ENCODE peak calls at places on chromosomes 11 and 22, in eight cellular contexts. S is OCI-LY7, T is neural progenitor cell, Z is PC-3, F is MM.1S, K is IMR-90, G is HCT116, M is mesenchymal stem cell. N is an unnamed sample.

GRCh38 chr11:57458410-57459111 is 1.8 kb upstream of the RTN4RL2 start:
- DNase-seq in S (peak; percentile 33), T (peak; percentile 70), Z (peak; percentile 60), F (no peak), K (peak; percentile 11), G (no peak), M (peak; percentile 38), N (no peak)

GRCh38 chr11:47234669-47235075 is 13.9 kb downstream of the ACP2 start:
- DNase-seq in S (no peak), T (no peak), Z (peak; percentile 89), F (no peak), K (peak; percentile 13), G (no peak), M (no peak), N (no peak)

GRCh38 chr11:10590516-10590915 is 22.1 kb upstream of the LYVE1 start:
- DNase-seq in S (no peak), T (no peak), Z (no peak), F (no peak), K (peak; percentile 56), G (no peak), M (no peak), N (no peak)

GRCh38 chr22:25404556-25404922 is 159.9 kb upstream of the GRK3 start:
- DNase-seq in S (no peak), T (peak; percentile 45), Z (no peak), F (peak; percentile 10), K (no peak), G (no peak), M (peak; percentile 35), N (no peak)

GRCh38 chr11:100774859-100775258 is 87.8 kb downstream of the ARHGAP42 start:
- DNase-seq in S (no peak), T (peak; percentile 15), Z (no peak), F (no peak), K (no peak), G (no peak), M (no peak), N (no peak)

GRCh38 chr22:20469110-20469855 is 26.3 kb downstream of the KLHL22 start:
- DNase-seq in S (no peak), T (no peak), Z (no peak), F (peak; percentile 11), K (no peak), G (no peak), M (no peak), N (no peak)

GRCh38 chr22:24984122-24984521 is 31.6 kb downstream of the KIAA1671 start:
- DNase-seq in S (no peak), T (no peak), Z (no peak), F (no peak), K (no peak), G (no peak), M (no peak), N (no peak)

GRCh38 chr11:30585067-30585891 is 874 bp downstream of the MPPED2 start:
- DNase-seq in S (no peak), T (peak; percentile 63), Z (no peak), F (peak; percentile 42), K (no peak), G (no peak), M (no peak), N (no peak)

GRCh38 chr11:111977141-111978027 is 40.2 kb downstream of the DIXDC1 start:
- DNase-seq in S (no peak), T (peak; percentile 74), Z (peak; percentile 56), F (no peak), K (no peak), G (no peak), M (peak; percentile 51), N (no peak)

GRCh38 chr11:121449123-121449522 is 3.0 kb upstream of the SORL1 start:
- DNase-seq in S (peak; percentile 57), T (no peak), Z (no peak), F (no peak), K (no peak), G (no peak), M (no peak), N (no peak)

GRCh38 chr11:70068345-70068744 is 9.8 kb upstream of the ANO1 start:
- DNase-seq in S (no peak), T (no peak), Z (no peak), F (no peak), K (no peak), G (no peak), M (no peak), N (no peak)

GRCh38 chr22:29758068-29758622 is 8.7 kb downstream of the ZMAT5 start:
- DNase-seq in S (no peak), T (peak; percentile 36), Z (no peak), F (no peak), K (no peak), G (no peak), M (no peak), N (no peak)

GRCh38 chr22:32631507-32632245 is 157.1 kb downstream of the FBXO7 start:
- DNase-seq in S (no peak), T (no peak), Z (no peak), F (no peak), K (no peak), G (no peak), M (no peak), N (no peak)

GRCh38 chr11:111631666-111632039 is 29.4 kb downstream of the SIK2 start:
- DNase-seq in S (no peak), T (no peak), Z (peak; percentile 15), F (peak; percentile 63), K (peak; percentile 88), G (no peak), M (peak; percentile 52), N (no peak)

GRCh38 chr11:6251990-6252473 is 7.6 kb upstream of the CCKBR start:
- DNase-seq in S (no peak), T (no peak), Z (no peak), F (no peak), K (peak; percentile 85), G (no peak), M (peak; percentile 72), N (no peak)

GRCh38 chr11:34235189-34235588 is 122.6 kb downstream of the ABTB2 start:
- DNase-seq in S (no peak), T (no peak), Z (no peak), F (no peak), K (no peak), G (no peak), M (no peak), N (no peak)

GRCh38 chr11:125570952-125571351 is 1.7 kb downstream of the EI24 start:
- DNase-seq in S (no peak), T (no peak), Z (no peak), F (no peak), K (no peak), G (no peak), M (no peak), N (no peak)

GRCh38 chr11:58659910-58660570 is 37.6 kb downstream of the CNTF start:
- DNase-seq in S (no peak), T (no peak), Z (peak; percentile 58), F (no peak), K (no peak), G (no peak), M (no peak), N (peak; percentile 81)

GRCh38 chr11:93123351-93123898 is 74.4 kb downstream of the SLC36A4 start:
- DNase-seq in S (no peak), T (no peak), Z (no peak), F (no peak), K (peak; percentile 54), G (no peak), M (no peak), N (no peak)

GRCh38 chr11:115892016-115892415 is 387.8 kb upstream of the CADM1 start:
- DNase-seq in S (no peak), T (no peak), Z (no peak), F (no peak), K (no peak), G (no peak), M (no peak), N (no peak)

GRCh38 chr11:65370659-65371049 is 11.8 kb downstream of the SLC25A45 start:
- DNase-seq in S (no peak), T (no peak), Z (no peak), F (no peak), K (no peak), G (no peak), M (no peak), N (no peak)
- H3K4me2 ChIP-seq in S (no peak overlapping the region), T (no peak overlapping the region), Z (peak overlapping the region; percentile 18), F (no peak overlapping the region), K (no peak overlapping the region), G (no peak overlapping the region), M (no peak overlapping the region), N (peak overlapping the region; percentile 32)

DNA sequence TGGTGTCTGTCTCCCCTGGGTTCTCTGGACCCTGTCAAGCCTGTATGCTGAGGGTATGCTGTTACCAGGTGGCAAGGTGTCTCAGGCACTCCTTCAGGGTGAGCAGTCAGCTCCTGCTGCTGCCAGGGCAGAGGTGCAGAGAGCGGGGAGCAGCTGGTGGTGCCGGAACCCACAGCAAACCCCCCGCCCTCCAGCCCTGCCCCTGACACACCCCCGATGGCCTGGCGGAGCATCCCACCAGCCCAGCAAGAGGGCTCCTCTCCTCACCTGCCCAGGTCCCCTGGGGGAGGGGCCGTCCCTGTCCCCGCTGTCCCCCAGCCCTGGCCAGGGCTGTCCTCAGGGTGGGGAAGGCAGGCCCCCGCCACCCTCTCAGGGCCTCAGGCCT is 12.0 kb upstream of the PIM3 start:
- DNase-seq in S (no peak), T (no peak), Z (no peak), F (no peak), K (no peak), G (no peak), M (no peak), N (no peak)
- H3K4me1 ChIP-seq in S (peaks cover 27% of the 10 kb centered on the region), T (peaks cover 14% of the 10 kb centered on the region), Z (peaks cover 42% of the 10 kb centered on the region), F (no peaks in the 10 kb centered on the region), K (peaks cover 29% of the 10 kb centered on the region), G (peaks cover 66% of the 10 kb centered on the region), M (peaks cover 39% of the 10 kb centered on the region), N (peaks cover 43% of the 10 kb centered on the region)

DNA sequence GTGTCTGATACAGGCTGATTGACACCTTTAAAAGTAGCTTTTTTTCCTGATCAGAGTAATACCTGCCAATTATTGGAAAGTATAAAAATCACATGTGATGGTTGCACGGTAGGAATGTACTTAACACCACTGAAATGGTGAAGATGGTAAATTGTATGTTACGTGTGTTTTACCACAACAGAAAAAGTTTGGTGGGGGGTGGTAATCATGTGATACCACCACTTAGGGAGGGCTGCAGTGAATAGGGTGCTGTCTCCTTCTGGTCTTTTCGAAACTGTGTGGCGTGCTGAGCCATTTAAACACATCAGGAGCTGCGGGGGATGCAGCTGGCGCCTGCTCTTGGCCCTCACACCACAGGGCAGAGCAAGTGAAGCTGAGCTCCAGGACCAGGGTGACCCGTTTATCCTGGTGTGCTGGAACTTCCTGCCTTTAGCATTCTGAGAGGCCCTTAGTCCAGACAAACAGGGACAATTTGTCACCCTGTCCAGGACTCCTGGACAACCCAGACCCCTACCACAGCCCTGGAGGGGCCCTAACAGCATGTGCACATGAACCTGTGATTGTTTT is 2.6 kb downstream of the SYNGR1 start:
- DNase-seq in S (no peak), T (no peak), Z (no peak), F (no peak), K (no peak), G (no peak), M (no peak), N (no peak)
- H3K4me2 ChIP-seq in S (no peak overlapping the region), T (no peak overlapping the region), Z (no peak overlapping the region), F (no peak overlapping the region), K (no peak overlapping the region), G (no peak overlapping the region), M (no peak overlapping the region), N (no peak overlapping the region)

DNA sequence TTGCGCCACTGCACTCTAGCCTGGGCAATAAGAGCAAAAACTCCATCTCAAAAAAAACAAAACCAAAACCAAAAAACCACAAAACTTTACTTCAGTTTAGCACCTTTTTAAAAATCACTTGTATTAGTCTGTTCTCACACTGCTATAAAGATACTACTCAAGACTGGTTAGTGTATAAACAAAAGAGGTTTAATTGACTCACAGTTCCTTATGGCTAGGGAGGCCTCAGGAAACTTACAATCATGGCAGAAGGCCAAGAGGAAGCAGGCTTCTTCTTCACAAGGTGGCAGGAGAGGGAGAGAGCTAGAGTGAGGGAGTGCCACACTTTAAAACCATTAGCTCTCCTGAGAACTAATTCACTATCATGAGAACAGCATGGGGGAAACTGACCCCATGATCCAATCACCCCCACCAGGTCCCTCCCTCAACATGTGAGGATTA is 261.3 kb downstream of the TMEM135 start:
- DNase-seq in S (no peak), T (no peak), Z (peak; percentile 35), F (no peak), K (no peak), G (no peak), M (peak; percentile 19), N (no peak)
- H3K4me1 ChIP-seq in S (peaks cover 62% of the 10 kb centered on the region), T (peaks cover 11% of the 10 kb centered on the region), Z (peaks cover 5% of the 10 kb centered on the region), F (peaks cover 8% of the 10 kb centered on the region), K (peaks cover 4% of the 10 kb centered on the region), G (no peaks in the 10 kb centered on the region), M (no peaks in the 10 kb centered on the region), N (peaks cover 10% of the 10 kb centered on the region)